ENCODE peak calls at places on chromosomes 2 and 18, in nine cellular contexts. One of them, this sample, is unnamed.

GRCh38 chr2:102615620-102616436 is 3.5 kb upstream of the SLC9A2 start:
- DNase-seq in posterior cingulate gyrus: peak
- DNase-seq in activated B cell treated with CpG ODN at 0.5 μM for 24 hours: no peak
- DNase-seq in RCC 7860: peak
- DNase-seq in mesenchymal stem cell: peak
- DNase-seq in epithelial cell of esophagus: peak
- DNase-seq in IMR-90: peak
- DNase-seq in stimulated activated naive CD8-positive, alpha-beta T cell treated with anti-CD3 and anti-CD28 coated beads, Interleukin-15, amount 100 ng/mL, for 72 hours: peak
- DNase-seq in right lobe of liver: peak
- DNase-seq in this sample: no peak

GRCh38 chr18:31206064-31206463 is 43.4 kb upstream of the DSC1 start:
- DNase-seq in stimulated activated naive CD8-positive, alpha-beta T cell treated with anti-CD3 and anti-CD28 coated beads, Interleukin-15, amount 100 ng/mL, for 72 hours: no peak
- DNase-seq in activated B cell treated with CpG ODN at 0.5 μM for 24 hours: no peak
- DNase-seq in posterior cingulate gyrus: no peak
- DNase-seq in IMR-90: no peak
- DNase-seq in right lobe of liver: no peak
- DNase-seq in mesenchymal stem cell: no peak
- DNase-seq in epithelial cell of esophagus: no peak
- DNase-seq in RCC 7860: no peak
- DNase-seq in this sample: no peak

GRCh38 chr2:54657664-54658083 is 65.8 kb upstream of the EML6 start:
- DNase-seq in IMR-90: peak
- DNase-seq in epithelial cell of esophagus: peak
- DNase-seq in posterior cingulate gyrus: peak
- DNase-seq in mesenchymal stem cell: peak
- DNase-seq in activated B cell treated with CpG ODN at 0.5 μM for 24 hours: no peak
- DNase-seq in stimulated activated naive CD8-positive, alpha-beta T cell treated with anti-CD3 and anti-CD28 coated beads, Interleukin-15, amount 100 ng/mL, for 72 hours: peak
- DNase-seq in right lobe of liver: peak
- DNase-seq in RCC 7860: peak
- DNase-seq in this sample: no peak

GRCh38 chr2:109168080-109168479 is 39.1 kb downstream of the SH3RF3 start:
- DNase-seq in right lobe of liver: no peak
- DNase-seq in IMR-90: peak
- DNase-seq in epithelial cell of esophagus: no peak
- DNase-seq in activated B cell treated with CpG ODN at 0.5 μM for 24 hours: no peak
- DNase-seq in stimulated activated naive CD8-positive, alpha-beta T cell treated with anti-CD3 and anti-CD28 coated beads, Interleukin-15, amount 100 ng/mL, for 72 hours: no peak
- DNase-seq in posterior cingulate gyrus: no peak
- DNase-seq in RCC 7860: no peak
- DNase-seq in mesenchymal stem cell: no peak
- DNase-seq in this sample: no peak

GRCh38 chr18:34648269-34648668 is 61.8 kb upstream of the DTNA start:
- DNase-seq in posterior cingulate gyrus: no peak
- DNase-seq in activated B cell treated with CpG ODN at 0.5 μM for 24 hours: no peak
- DNase-seq in IMR-90: no peak
- DNase-seq in right lobe of liver: no peak
- DNase-seq in stimulated activated naive CD8-positive, alpha-beta T cell treated with anti-CD3 and anti-CD28 coated beads, Interleukin-15, amount 100 ng/mL, for 72 hours: no peak
- DNase-seq in mesenchymal stem cell: no peak
- DNase-seq in epithelial cell of esophagus: no peak
- DNase-seq in RCC 7860: no peak
- DNase-seq in this sample: no peak

GRCh38 chr2:241895732-241896641 is 26.5 kb downstream of the RTP5 start:
- DNase-seq in stimulated activated naive CD8-positive, alpha-beta T cell treated with anti-CD3 and anti-CD28 coated beads, Interleukin-15, amount 100 ng/mL, for 72 hours: peak
- DNase-seq in epithelial cell of esophagus: peak
- DNase-seq in IMR-90: peak
- DNase-seq in posterior cingulate gyrus: no peak
- DNase-seq in mesenchymal stem cell: peak
- DNase-seq in right lobe of liver: peak
- DNase-seq in activated B cell treated with CpG ODN at 0.5 μM for 24 hours: peak
- DNase-seq in RCC 7860: no peak
- DNase-seq in this sample: no peak

GRCh38 chr2:50328680-50329079 is 703.3 kb downstream of the NRXN1 start:
- DNase-seq in mesenchymal stem cell: no peak
- DNase-seq in epithelial cell of esophagus: no peak
- DNase-seq in RCC 7860: no peak
- DNase-seq in IMR-90: no peak
- DNase-seq in stimulated activated naive CD8-positive, alpha-beta T cell treated with anti-CD3 and anti-CD28 coated beads, Interleukin-15, amount 100 ng/mL, for 72 hours: no peak
- DNase-seq in right lobe of liver: no peak
- DNase-seq in activated B cell treated with CpG ODN at 0.5 μM for 24 hours: no peak
- DNase-seq in posterior cingulate gyrus: no peak
- DNase-seq in this sample: no peak

GRCh38 chr2:37583867-37584266 is 87.6 kb downstream of the CDC42EP3 start:
- DNase-seq in posterior cingulate gyrus: no peak
- DNase-seq in right lobe of liver: no peak
- DNase-seq in epithelial cell of esophagus: peak
- DNase-seq in mesenchymal stem cell: peak
- DNase-seq in RCC 7860: peak
- DNase-seq in IMR-90: peak
- DNase-seq in activated B cell treated with CpG ODN at 0.5 μM for 24 hours: no peak
- DNase-seq in stimulated activated naive CD8-positive, alpha-beta T cell treated with anti-CD3 and anti-CD28 coated beads, Interleukin-15, amount 100 ng/mL, for 72 hours: no peak
- DNase-seq in this sample: no peak

GRCh38 chr2:60409207-60409871 is 144.1 kb downstream of the BCL11A start:
- DNase-seq in RCC 7860: no peak
- DNase-seq in stimulated activated naive CD8-positive, alpha-beta T cell treated with anti-CD3 and anti-CD28 coated beads, Interleukin-15, amount 100 ng/mL, for 72 hours: no peak
- DNase-seq in IMR-90: no peak
- DNase-seq in posterior cingulate gyrus: no peak
- DNase-seq in mesenchymal stem cell: no peak
- DNase-seq in right lobe of liver: no peak
- DNase-seq in epithelial cell of esophagus: peak
- DNase-seq in activated B cell treated with CpG ODN at 0.5 μM for 24 hours: no peak
- DNase-seq in this sample: no peak